ENCODE peak calls at places on chromosomes 7 and 10, in seven cellular contexts. One of them, this sample, is unnamed.

GRCh38 chr10:103832806-103833205 is 22.6 kb downstream of the SH3PXD2A start:
- DNase-seq in activated naive CD4-positive, alpha-beta T cell treated with anti-CD3 and anti-CD28 coated beads for 36 hours: no peak
- DNase-seq in glomerular endothelial cell: no peak
- DNase-seq in GM12878: no peak
- DNase-seq in D341Med: no peak
- DNase-seq in stimulated activated CD4-positive, alpha-beta T cell treated with anti-CD3 and anti-CD28 coated beads, Interleukin-15, amount 100 ng/mL, for 1 hour: no peak
- DNase-seq in fibroblast of lung: no peak
- DNase-seq in this sample: no peak

GRCh38 chr7:18212308-18212707 is 184.7 kb upstream of the PRPS1L1 start:
- DNase-seq in activated naive CD4-positive, alpha-beta T cell treated with anti-CD3 and anti-CD28 coated beads for 36 hours: no peak
- DNase-seq in glomerular endothelial cell: no peak
- DNase-seq in GM12878: no peak
- DNase-seq in D341Med: no peak
- DNase-seq in stimulated activated CD4-positive, alpha-beta T cell treated with anti-CD3 and anti-CD28 coated beads, Interleukin-15, amount 100 ng/mL, for 1 hour: no peak
- DNase-seq in fibroblast of lung: peak
- DNase-seq in this sample: no peak

GRCh38 chr10:33862706-33863105 is 528.2 kb upstream of the NRP1 start:
- DNase-seq in activated naive CD4-positive, alpha-beta T cell treated with anti-CD3 and anti-CD28 coated beads for 36 hours: no peak
- DNase-seq in glomerular endothelial cell: no peak
- DNase-seq in GM12878: no peak
- DNase-seq in D341Med: no peak
- DNase-seq in stimulated activated CD4-positive, alpha-beta T cell treated with anti-CD3 and anti-CD28 coated beads, Interleukin-15, amount 100 ng/mL, for 1 hour: no peak
- DNase-seq in fibroblast of lung: no peak
- DNase-seq in this sample: no peak

GRCh38 chr10:43846968-43847367 is 198.3 kb upstream of the ZNF32 start:
- DNase-seq in activated naive CD4-positive, alpha-beta T cell treated with anti-CD3 and anti-CD28 coated beads for 36 hours: no peak
- DNase-seq in glomerular endothelial cell: no peak
- DNase-seq in GM12878: no peak
- DNase-seq in D341Med: no peak
- DNase-seq in stimulated activated CD4-positive, alpha-beta T cell treated with anti-CD3 and anti-CD28 coated beads, Interleukin-15, amount 100 ng/mL, for 1 hour: no peak
- DNase-seq in fibroblast of lung: no peak
- DNase-seq in this sample: no peak

GRCh38 chr10:128775743-128776142 is 649.5 kb upstream of the MKI67 start:
- DNase-seq in activated naive CD4-positive, alpha-beta T cell treated with anti-CD3 and anti-CD28 coated beads for 36 hours: no peak
- DNase-seq in glomerular endothelial cell: no peak
- DNase-seq in GM12878: no peak
- DNase-seq in D341Med: no peak
- DNase-seq in stimulated activated CD4-positive, alpha-beta T cell treated with anti-CD3 and anti-CD28 coated beads, Interleukin-15, amount 100 ng/mL, for 1 hour: no peak
- DNase-seq in fibroblast of lung: no peak
- DNase-seq in this sample: no peak

GRCh38 chr7:55060690-55061414 is 42.0 kb downstream of the EGFR start:
- DNase-seq in activated naive CD4-positive, alpha-beta T cell treated with anti-CD3 and anti-CD28 coated beads for 36 hours: no peak
- DNase-seq in glomerular endothelial cell: no peak
- DNase-seq in GM12878: no peak
- DNase-seq in D341Med: no peak
- DNase-seq in stimulated activated CD4-positive, alpha-beta T cell treated with anti-CD3 and anti-CD28 coated beads, Interleukin-15, amount 100 ng/mL, for 1 hour: no peak
- DNase-seq in fibroblast of lung: peak
- DNase-seq in this sample: no peak

GRCh38 chr7:104024632-104025031 is 35.2 kb upstream of the RELN start:
- DNase-seq in activated naive CD4-positive, alpha-beta T cell treated with anti-CD3 and anti-CD28 coated beads for 36 hours: no peak
- DNase-seq in glomerular endothelial cell: no peak
- DNase-seq in GM12878: no peak
- DNase-seq in D341Med: no peak
- DNase-seq in stimulated activated CD4-positive, alpha-beta T cell treated with anti-CD3 and anti-CD28 coated beads, Interleukin-15, amount 100 ng/mL, for 1 hour: no peak
- DNase-seq in fibroblast of lung: no peak
- DNase-seq in this sample: no peak

GRCh38 chr10:82762641-82763040 is 887.6 kb downstream of the NRG3 start:
- DNase-seq in activated naive CD4-positive, alpha-beta T cell treated with anti-CD3 and anti-CD28 coated beads for 36 hours: no peak
- DNase-seq in glomerular endothelial cell: no peak
- DNase-seq in GM12878: no peak
- DNase-seq in D341Med: no peak
- DNase-seq in stimulated activated CD4-positive, alpha-beta T cell treated with anti-CD3 and anti-CD28 coated beads, Interleukin-15, amount 100 ng/mL, for 1 hour: no peak
- DNase-seq in fibroblast of lung: no peak
- DNase-seq in this sample: no peak

GRCh38 chr10:44949127-44949802 is 10.3 kb upstream of the RASSF4 start:
- DNase-seq in activated naive CD4-positive, alpha-beta T cell treated with anti-CD3 and anti-CD28 coated beads for 36 hours: no peak
- DNase-seq in glomerular endothelial cell: no peak
- DNase-seq in GM12878: no peak
- DNase-seq in D341Med: no peak
- DNase-seq in stimulated activated CD4-positive, alpha-beta T cell treated with anti-CD3 and anti-CD28 coated beads, Interleukin-15, amount 100 ng/mL, for 1 hour: no peak
- DNase-seq in fibroblast of lung: no peak
- DNase-seq in this sample: no peak

GRCh38 chr7:55533729-55534080 is 38.6 kb downstream of the VOPP1 start:
- DNase-seq in activated naive CD4-positive, alpha-beta T cell treated with anti-CD3 and anti-CD28 coated beads for 36 hours: no peak
- DNase-seq in glomerular endothelial cell: no peak
- DNase-seq in GM12878: no peak
- DNase-seq in D341Med: no peak
- DNase-seq in stimulated activated CD4-positive, alpha-beta T cell treated with anti-CD3 and anti-CD28 coated beads, Interleukin-15, amount 100 ng/mL, for 1 hour: no peak
- DNase-seq in fibroblast of lung: no peak
- DNase-seq in this sample: peak

GRCh38 chr7:27145884-27146401 is 1.6 kb downstream of the HOXA6 start:
- DNase-seq in activated naive CD4-positive, alpha-beta T cell treated with anti-CD3 and anti-CD28 coated beads for 36 hours: no peak
- DNase-seq in glomerular endothelial cell: no peak
- DNase-seq in GM12878: no peak
- DNase-seq in D341Med: no peak
- DNase-seq in stimulated activated CD4-positive, alpha-beta T cell treated with anti-CD3 and anti-CD28 coated beads, Interleukin-15, amount 100 ng/mL, for 1 hour: no peak
- DNase-seq in fibroblast of lung: peak
- DNase-seq in this sample: no peak

GRCh38 chr10:74094231-74094630 is 56.4 kb downstream of the AP3M1 start:
- DNase-seq in activated naive CD4-positive, alpha-beta T cell treated with anti-CD3 and anti-CD28 coated beads for 36 hours: no peak
- DNase-seq in glomerular endothelial cell: no peak
- DNase-seq in GM12878: no peak
- DNase-seq in D341Med: no peak
- DNase-seq in stimulated activated CD4-positive, alpha-beta T cell treated with anti-CD3 and anti-CD28 coated beads, Interleukin-15, amount 100 ng/mL, for 1 hour: no peak
- DNase-seq in fibroblast of lung: no peak
- DNase-seq in this sample: no peak

GRCh38 chr10:43939939-43940810 is 291.5 kb upstream of the ZNF32 start:
- DNase-seq in activated naive CD4-positive, alpha-beta T cell treated with anti-CD3 and anti-CD28 coated beads for 36 hours: no peak
- DNase-seq in glomerular endothelial cell: no peak
- DNase-seq in GM12878: no peak
- DNase-seq in D341Med: peak
- DNase-seq in stimulated activated CD4-positive, alpha-beta T cell treated with anti-CD3 and anti-CD28 coated beads, Interleukin-15, amount 100 ng/mL, for 1 hour: no peak
- DNase-seq in fibroblast of lung: peak
- DNase-seq in this sample: peak

GRCh38 chr7:30164567-30164966 is 29.8 kb downstream of the MTURN start:
- DNase-seq in activated naive CD4-positive, alpha-beta T cell treated with anti-CD3 and anti-CD28 coated beads for 36 hours: no peak
- DNase-seq in glomerular endothelial cell: peak
- DNase-seq in GM12878: no peak
- DNase-seq in D341Med: peak
- DNase-seq in stimulated activated CD4-positive, alpha-beta T cell treated with anti-CD3 and anti-CD28 coated beads, Interleukin-15, amount 100 ng/mL, for 1 hour: no peak
- DNase-seq in fibroblast of lung: peak
- DNase-seq in this sample: peak

GRCh38 chr7:138169441-138169851 is 93.2 kb downstream of the AKR1D1 start:
- DNase-seq in activated naive CD4-positive, alpha-beta T cell treated with anti-CD3 and anti-CD28 coated beads for 36 hours: no peak
- DNase-seq in glomerular endothelial cell: no peak
- DNase-seq in GM12878: no peak
- DNase-seq in D341Med: no peak
- DNase-seq in stimulated activated CD4-positive, alpha-beta T cell treated with anti-CD3 and anti-CD28 coated beads, Interleukin-15, amount 100 ng/mL, for 1 hour: no peak
- DNase-seq in fibroblast of lung: no peak
- DNase-seq in this sample: no peak

GRCh38 chr10:121440461-121440860 is 157.8 kb downstream of the FGFR2 start:
- DNase-seq in activated naive CD4-positive, alpha-beta T cell treated with anti-CD3 and anti-CD28 coated beads for 36 hours: no peak
- DNase-seq in glomerular endothelial cell: no peak
- DNase-seq in GM12878: no peak
- DNase-seq in D341Med: no peak
- DNase-seq in stimulated activated CD4-positive, alpha-beta T cell treated with anti-CD3 and anti-CD28 coated beads, Interleukin-15, amount 100 ng/mL, for 1 hour: no peak
- DNase-seq in fibroblast of lung: no peak
- DNase-seq in this sample: no peak

GRCh38 chr10:6083523-6084475 is 5.0 kb upstream of the RBM17 start:
- DNase-seq in activated naive CD4-positive, alpha-beta T cell treated with anti-CD3 and anti-CD28 coated beads for 36 hours: peak
- DNase-seq in glomerular endothelial cell: no peak
- DNase-seq in GM12878: no peak
- DNase-seq in D341Med: no peak
- DNase-seq in stimulated activated CD4-positive, alpha-beta T cell treated with anti-CD3 and anti-CD28 coated beads, Interleukin-15, amount 100 ng/mL, for 1 hour: no peak
- DNase-seq in fibroblast of lung: no peak
- DNase-seq in this sample: no peak

GRCh38 chr7:92754756-92755581 is 81.4 kb downstream of the CDK6 start:
- DNase-seq in activated naive CD4-positive, alpha-beta T cell treated with anti-CD3 and anti-CD28 coated beads for 36 hours: no peak
- DNase-seq in glomerular endothelial cell: no peak
- DNase-seq in GM12878: no peak
- DNase-seq in D341Med: no peak
- DNase-seq in stimulated activated CD4-positive, alpha-beta T cell treated with anti-CD3 and anti-CD28 coated beads, Interleukin-15, amount 100 ng/mL, for 1 hour: no peak
- DNase-seq in fibroblast of lung: no peak
- DNase-seq in this sample: peak

GRCh38 chr7:24152356-24152755 is 131.6 kb upstream of the NPY start:
- DNase-seq in activated naive CD4-positive, alpha-beta T cell treated with anti-CD3 and anti-CD28 coated beads for 36 hours: no peak
- DNase-seq in glomerular endothelial cell: no peak
- DNase-seq in GM12878: no peak
- DNase-seq in D341Med: no peak
- DNase-seq in stimulated activated CD4-positive, alpha-beta T cell treated with anti-CD3 and anti-CD28 coated beads, Interleukin-15, amount 100 ng/mL, for 1 hour: no peak
- DNase-seq in fibroblast of lung: no peak
- DNase-seq in this sample: no peak

GRCh38 chr10:102410427-102411073 is 8.0 kb downstream of the PSD start:
- DNase-seq in activated naive CD4-positive, alpha-beta T cell treated with anti-CD3 and anti-CD28 coated beads for 36 hours: peak
- DNase-seq in glomerular endothelial cell: no peak
- DNase-seq in GM12878: no peak
- DNase-seq in D341Med: no peak
- DNase-seq in stimulated activated CD4-positive, alpha-beta T cell treated with anti-CD3 and anti-CD28 coated beads, Interleukin-15, amount 100 ng/mL, for 1 hour: no peak
- DNase-seq in fibroblast of lung: peak
- DNase-seq in this sample: no peak

GRCh38 chr10:69332278-69333010 is 54.1 kb downstream of the HK1 start:
- DNase-seq in activated naive CD4-positive, alpha-beta T cell treated with anti-CD3 and anti-CD28 coated beads for 36 hours: no peak
- DNase-seq in glomerular endothelial cell: no peak
- DNase-seq in GM12878: no peak
- DNase-seq in D341Med: no peak
- DNase-seq in stimulated activated CD4-positive, alpha-beta T cell treated with anti-CD3 and anti-CD28 coated beads, Interleukin-15, amount 100 ng/mL, for 1 hour: no peak
- DNase-seq in fibroblast of lung: peak
- DNase-seq in this sample: no peak

GRCh38 chr10:14971867-14972448 is 12.8 kb downstream of the MEIG1 start:
- DNase-seq in activated naive CD4-positive, alpha-beta T cell treated with anti-CD3 and anti-CD28 coated beads for 36 hours: peak
- DNase-seq in glomerular endothelial cell: no peak
- DNase-seq in GM12878: no peak
- DNase-seq in D341Med: no peak
- DNase-seq in stimulated activated CD4-positive, alpha-beta T cell treated with anti-CD3 and anti-CD28 coated beads, Interleukin-15, amount 100 ng/mL, for 1 hour: no peak
- DNase-seq in fibroblast of lung: no peak
- DNase-seq in this sample: no peak

GRCh38 chr10:84291389-84291788 is 37.0 kb upstream of the CCSER2 start:
- DNase-seq in activated naive CD4-positive, alpha-beta T cell treated with anti-CD3 and anti-CD28 coated beads for 36 hours: peak
- DNase-seq in glomerular endothelial cell: no peak
- DNase-seq in GM12878: no peak
- DNase-seq in D341Med: no peak
- DNase-seq in stimulated activated CD4-positive, alpha-beta T cell treated with anti-CD3 and anti-CD28 coated beads, Interleukin-15, amount 100 ng/mL, for 1 hour: no peak
- DNase-seq in fibroblast of lung: peak
- DNase-seq in this sample: peak

GRCh38 chr7:87370660-87371180 is 25.3 kb downstream of the CROT start:
- DNase-seq in activated naive CD4-positive, alpha-beta T cell treated with anti-CD3 and anti-CD28 coated beads for 36 hours: no peak
- DNase-seq in glomerular endothelial cell: no peak
- DNase-seq in GM12878: no peak
- DNase-seq in D341Med: no peak
- DNase-seq in stimulated activated CD4-positive, alpha-beta T cell treated with anti-CD3 and anti-CD28 coated beads, Interleukin-15, amount 100 ng/mL, for 1 hour: no peak
- DNase-seq in fibroblast of lung: peak
- DNase-seq in this sample: peak

GRCh38 chr7:94509264-94509878 is at the start of gene CASD1:
- DNase-seq in activated naive CD4-positive, alpha-beta T cell treated with anti-CD3 and anti-CD28 coated beads for 36 hours: peak
- DNase-seq in glomerular endothelial cell: no peak
- DNase-seq in GM12878: no peak
- DNase-seq in D341Med: no peak
- DNase-seq in stimulated activated CD4-positive, alpha-beta T cell treated with anti-CD3 and anti-CD28 coated beads, Interleukin-15, amount 100 ng/mL, for 1 hour: peak
- DNase-seq in fibroblast of lung: peak
- DNase-seq in this sample: peak

GRCh38 chr10:118210276-118210675 is 131.8 kb downstream of the FAM204A start:
- DNase-seq in activated naive CD4-positive, alpha-beta T cell treated with anti-CD3 and anti-CD28 coated beads for 36 hours: no peak
- DNase-seq in glomerular endothelial cell: no peak
- DNase-seq in GM12878: no peak
- DNase-seq in D341Med: no peak
- DNase-seq in stimulated activated CD4-positive, alpha-beta T cell treated with anti-CD3 and anti-CD28 coated beads, Interleukin-15, amount 100 ng/mL, for 1 hour: no peak
- DNase-seq in fibroblast of lung: no peak
- DNase-seq in this sample: peak

GRCh38 chr10:22341190-22341935 is 3.9 kb upstream of the SPAG6 start:
- DNase-seq in activated naive CD4-positive, alpha-beta T cell treated with anti-CD3 and anti-CD28 coated beads for 36 hours: no peak
- DNase-seq in glomerular endothelial cell: no peak
- DNase-seq in GM12878: no peak
- DNase-seq in D341Med: no peak
- DNase-seq in stimulated activated CD4-positive, alpha-beta T cell treated with anti-CD3 and anti-CD28 coated beads, Interleukin-15, amount 100 ng/mL, for 1 hour: no peak
- DNase-seq in fibroblast of lung: peak
- DNase-seq in this sample: peak